ENCODE peak calls at places on chromosomes 5 and 9, in eight cellular contexts. C, S, J, P, G, U, Z and V are unnamed samples.

GRCh38 chr5:43664641-43665040 is 61.7 kb downstream of the NNT start:
- DNase-seq in C (no peak), S (no peak), J (no peak), P (peak; percentile 22), G (no peak), U (no peak), Z (no peak), V (no peak)

GRCh38 chr9:114049453-114050225 is 28.5 kb downstream of the AMBP start:
- DNase-seq in C (no peak), S (no peak), J (no peak), P (no peak), G (no peak), U (no peak), Z (no peak), V (no peak)

GRCh38 chr9:130871395-130872057 is 25.1 kb downstream of the QRFP start:
- DNase-seq in C (no peak), S (no peak), J (no peak), P (no peak), G (no peak), U (no peak), Z (no peak), V (no peak)

GRCh38 chr5:171675511-171675910 is 110.1 kb upstream of the SMIM23 start:
- DNase-seq in C (no peak), S (no peak), J (no peak), P (no peak), G (no peak), U (no peak), Z (no peak), V (no peak)

GRCh38 chr9:93898502-93899426 is 56.4 kb downstream of the BARX1 start:
- DNase-seq in C (no peak), S (no peak), J (peak; percentile 4), P (no peak), G (peak; percentile 8), U (no peak), Z (no peak), V (no peak)

GRCh38 chr5:91207248-91207647 is 175.9 kb downstream of the ARRDC3 start:
- DNase-seq in C (no peak), S (no peak), J (no peak), P (peak; percentile 50), G (no peak), U (peak; percentile 21), Z (no peak), V (peak; percentile 56)

GRCh38 chr9:120688758-120689157 is 25.5 kb downstream of the MEGF9 start:
- DNase-seq in C (no peak), S (no peak), J (no peak), P (no peak), G (no peak), U (no peak), Z (no peak), V (no peak)

GRCh38 chr5:88952996-88953643 is 70.1 kb upstream of the MEF2C start:
- DNase-seq in C (peak; percentile 3), S (no peak), J (no peak), P (no peak), G (no peak), U (no peak), Z (no peak), V (no peak)

GRCh38 chr9:93066978-93067603 is 8.6 kb downstream of the SUSD3 start:
- DNase-seq in C (no peak), S (no peak), J (no peak), P (no peak), G (no peak), U (no peak), Z (no peak), V (no peak)

GRCh38 chr9:9275656-9276055 is 1337.1 kb downstream of the PTPRD start:
- DNase-seq in C (no peak), S (no peak), J (no peak), P (no peak), G (peak; percentile 41), U (no peak), Z (no peak), V (no peak)

GRCh38 chr5:73139485-73139884 is 19.1 kb downstream of the TMEM171 start:
- DNase-seq in C (no peak), S (no peak), J (no peak), P (no peak), G (no peak), U (no peak), Z (no peak), V (no peak)

GRCh38 chr9:127210851-127211730 is 53.5 kb upstream of the GARNL3 start:
- DNase-seq in C (no peak), S (no peak), J (no peak), P (no peak), G (no peak), U (no peak), Z (no peak), V (no peak)

GRCh38 chr5:151694035-151694485 is 7.3 kb upstream of the SPARC start:
- DNase-seq in C (no peak), S (peak; percentile 16), J (no peak), P (no peak), G (peak; percentile 71), U (peak; percentile 91), Z (no peak), V (peak; percentile 72)

GRCh38 chr9:93128715-93129224 is 5.3 kb downstream of the NINJ1 start:
- DNase-seq in C (no peak), S (no peak), J (no peak), P (no peak), G (no peak), U (no peak), Z (no peak), V (no peak)

GRCh38 chr5:9544502-9545300 is 1.2 kb downstream of the SEMA5A start:
- DNase-seq in C (no peak), S (peak; percentile 59), J (peak; percentile 85), P (peak; percentile 80), G (peak; percentile 81), U (peak; percentile 87), Z (peak; percentile 82), V (peak; percentile 95)

GRCh38 chr9:79623799-79624721 is 52.3 kb downstream of the TLE4 start:
- DNase-seq in C (peak; percentile 54), S (peak; percentile 49), J (no peak), P (no peak), G (no peak), U (peak; percentile 9), Z (no peak), V (no peak)

GRCh38 chr5:74372502-74373445 is 267.8 kb downstream of the ENC1 start:
- DNase-seq in C (no peak), S (no peak), J (no peak), P (peak; percentile 24), G (no peak), U (no peak), Z (no peak), V (no peak)

GRCh38 chr5:176608937-176609723 is 826 bp downstream of the GPRIN1 start:
- DNase-seq in C (peak; percentile 43), S (no peak), J (no peak), P (no peak), G (no peak), U (no peak), Z (no peak), V (peak; percentile 48)

GRCh38 chr9:5838884-5839571 is 6.1 kb upstream of the ERMP1 start:
- DNase-seq in C (peak; percentile 11), S (peak; percentile 95), J (no peak), P (peak; percentile 64), G (no peak), U (peak; percentile 39), Z (peak; percentile 69), V (peak; percentile 53)

GRCh38 chr5:135373747-135374515 is 25.1 kb downstream of the MACROH2A1 start:
- DNase-seq in C (no peak), S (no peak), J (no peak), P (no peak), G (no peak), U (no peak), Z (no peak), V (peak; percentile 40)

GRCh38 chr5:41876678-41877077 is 6.5 kb upstream of the OXCT1 start:
- DNase-seq in C (no peak), S (no peak), J (no peak), P (no peak), G (no peak), U (no peak), Z (no peak), V (no peak)
- TF ChIP-seq CTCF in C (no peak), S (no peak), J (no peak), P (no peak), G (no peak), U (no peak), Z (no peak), V (no peak)

GRCh38 chr9:2469681-2470141 is 151.9 kb upstream of the VLDLR start:
- DNase-seq in C (peak; percentile 14), S (peak; percentile 48), J (peak; percentile 12), P (peak; percentile 6), G (no peak), U (peak; percentile 51), Z (peak; percentile 31), V (peak; percentile 29)
- TF ChIP-seq CTCF in C (peak; percentile 50), S (peak; percentile 30), J (peak; percentile 42), P (peak; percentile 33), G (no peak), U (peak; percentile 18), Z (no peak), V (no peak)

GRCh38 chr5:169201597-169201996 is 99.3 kb downstream of the SLIT3 start:
- DNase-seq in C (no peak), S (peak; percentile 59), J (no peak), P (no peak), G (no peak), U (no peak), Z (no peak), V (no peak)

GRCh38 chr5:169195601-169196000 is 105.3 kb downstream of the SLIT3 start:
- DNase-seq in C (no peak), S (no peak), J (no peak), P (no peak), G (no peak), U (no peak), Z (no peak), V (no peak)

GRCh38 chr5:169196059-169196458 is 104.9 kb downstream of the SLIT3 start:
- DNase-seq in C (no peak), S (no peak), J (no peak), P (no peak), G (no peak), U (no peak), Z (no peak), V (no peak)

GRCh38 chr5:169200086-169200778 is 100.7 kb downstream of the SLIT3 start:
- DNase-seq in C (no peak), S (no peak), J (no peak), P (no peak), G (no peak), U (no peak), Z (no peak), V (no peak)

GRCh38 chr5:169197343-169197742 is 103.6 kb downstream of the SLIT3 start:
- DNase-seq in C (no peak), S (peak; percentile 41), J (no peak), P (no peak), G (no peak), U (peak; percentile 46), Z (peak; percentile 69), V (peak; percentile 57)
- TF ChIP-seq CTCF in C (no peak), S (no peak), J (no peak), P (no peak), G (peak; percentile 16), U (peak; percentile 26), Z (no peak), V (no peak)

GRCh38 chr5:6202113-6202512 is 176.2 kb downstream of the MED10 start:
- DNase-seq in C (no peak), S (no peak), J (peak; percentile 56), P (no peak), G (no peak), U (no peak), Z (no peak), V (no peak)

GRCh38 chr5:6201626-6202025 is 176.7 kb downstream of the MED10 start:
- DNase-seq in C (no peak), S (no peak), J (no peak), P (no peak), G (no peak), U (peak; percentile 1), Z (no peak), V (peak; percentile 3)

GRCh38 chr5:6197427-6197826 is 180.9 kb downstream of the MED10 start:
- DNase-seq in C (peak; percentile 56), S (no peak), J (no peak), P (no peak), G (no peak), U (no peak), Z (no peak), V (no peak)

GRCh38 chr5:6202615-6203365 is 175.6 kb downstream of the MED10 start:
- DNase-seq in C (peak; percentile 68), S (peak; percentile 7), J (peak; percentile 75), P (no peak), G (no peak), U (no peak), Z (no peak), V (no peak)
- TF ChIP-seq CTCF in C (peak; percentile 63), S (no peak), J (no peak), P (no peak), G (no peak), U (no peak), Z (no peak), V (no peak)